ENCODE peak calls at places on chromosomes 11 and 22, in seven cellular contexts. S is left lung, E is fibroblast of lung, J is aorta, G is spleen, Z is heart left ventricle, A is SK-N-SH. I is an unnamed sample.

GRCh38 chr11:82906236-82906635 is 4.7 kb downstream of the DDIAS start:
- DNase-seq in S (no peak), E (peak; percentile 30), J (no peak), G (no peak), Z (no peak), A (no peak), I (no peak)

GRCh38 chr11:107590460-107591097 is 368 bp upstream of the ELMOD1 start:
- DNase-seq in S (peak; percentile 66), E (no peak), J (no peak), G (no peak), Z (no peak), A (no peak), I (no peak)

GRCh38 chr11:119149371-119150275 is 771 bp downstream of the ABCG4 start:
- DNase-seq in S (no peak), E (no peak), J (no peak), G (no peak), Z (no peak), A (peak; percentile 82), I (peak; percentile 64)

GRCh38 chr11:17208257-17208999 is 642 bp upstream of the PIK3C2A start:
- DNase-seq in S (no peak), E (peak; percentile 82), J (peak; percentile 83), G (no peak), Z (no peak), A (peak; percentile 73), I (no peak)

GRCh38 chr11:59151761-59152160 is 9.1 kb downstream of the FAM111A start:
- DNase-seq in S (no peak), E (no peak), J (no peak), G (no peak), Z (no peak), A (no peak), I (no peak)

GRCh38 chr11:102683277-102683676 is 22.3 kb downstream of the MMP27 start:
- DNase-seq in S (no peak), E (no peak), J (no peak), G (no peak), Z (no peak), A (no peak), I (no peak)

GRCh38 chr11:42951266-42951665 is 360.5 kb upstream of the API5 start:
- DNase-seq in S (no peak), E (no peak), J (no peak), G (no peak), Z (no peak), A (no peak), I (no peak)

GRCh38 chr11:4181780-4182721 is 87.5 kb downstream of the RRM1 start:
- DNase-seq in S (peak; percentile 83), E (peak; percentile 37), J (peak; percentile 77), G (peak; percentile 81), Z (peak; percentile 40), A (peak; percentile 73), I (peak; percentile 77)

GRCh38 chr11:134668796-134669195 is 256.8 kb upstream of the B3GAT1 start:
- DNase-seq in S (no peak), E (no peak), J (no peak), G (no peak), Z (no peak), A (no peak), I (no peak)

GRCh38 chr11:120268686-120269085 is 28.7 kb downstream of the POU2F3 start:
- DNase-seq in S (no peak), E (no peak), J (no peak), G (no peak), Z (no peak), A (no peak), I (no peak)

GRCh38 chr11:62108971-62109391 is 14.8 kb upstream of the INCENP start:
- DNase-seq in S (no peak), E (peak; percentile 79), J (no peak), G (no peak), Z (no peak), A (no peak), I (no peak)

GRCh38 chr11:55401011-55401410 is 33.2 kb downstream of the OR4A15 start:
- DNase-seq in S (no peak), E (no peak), J (no peak), G (no peak), Z (no peak), A (no peak), I (no peak)

GRCh38 chr11:25927391-25927790 is 404.5 kb upstream of the ANO3 start:
- DNase-seq in S (no peak), E (no peak), J (no peak), G (no peak), Z (no peak), A (no peak), I (no peak)

GRCh38 chr11:68076371-68077042 is 37.7 kb downstream of the TCIRG1 start:
- DNase-seq in S (no peak), E (no peak), J (no peak), G (no peak), Z (no peak), A (peak; percentile 32), I (no peak)

GRCh38 chr11:68081691-68082090 is 39.5 kb downstream of the CHKA start:
- DNase-seq in S (no peak), E (peak; percentile 50), J (no peak), G (no peak), Z (no peak), A (no peak), I (no peak)

GRCh38 chr11:68082478-68082877 is 38.7 kb downstream of the CHKA start:
- DNase-seq in S (no peak), E (no peak), J (no peak), G (no peak), Z (no peak), A (no peak), I (no peak)

GRCh38 chr11:68074584-68075352 is 35.9 kb downstream of the TCIRG1 start:
- DNase-seq in S (no peak), E (no peak), J (no peak), G (no peak), Z (no peak), A (no peak), I (no peak)

DNA sequence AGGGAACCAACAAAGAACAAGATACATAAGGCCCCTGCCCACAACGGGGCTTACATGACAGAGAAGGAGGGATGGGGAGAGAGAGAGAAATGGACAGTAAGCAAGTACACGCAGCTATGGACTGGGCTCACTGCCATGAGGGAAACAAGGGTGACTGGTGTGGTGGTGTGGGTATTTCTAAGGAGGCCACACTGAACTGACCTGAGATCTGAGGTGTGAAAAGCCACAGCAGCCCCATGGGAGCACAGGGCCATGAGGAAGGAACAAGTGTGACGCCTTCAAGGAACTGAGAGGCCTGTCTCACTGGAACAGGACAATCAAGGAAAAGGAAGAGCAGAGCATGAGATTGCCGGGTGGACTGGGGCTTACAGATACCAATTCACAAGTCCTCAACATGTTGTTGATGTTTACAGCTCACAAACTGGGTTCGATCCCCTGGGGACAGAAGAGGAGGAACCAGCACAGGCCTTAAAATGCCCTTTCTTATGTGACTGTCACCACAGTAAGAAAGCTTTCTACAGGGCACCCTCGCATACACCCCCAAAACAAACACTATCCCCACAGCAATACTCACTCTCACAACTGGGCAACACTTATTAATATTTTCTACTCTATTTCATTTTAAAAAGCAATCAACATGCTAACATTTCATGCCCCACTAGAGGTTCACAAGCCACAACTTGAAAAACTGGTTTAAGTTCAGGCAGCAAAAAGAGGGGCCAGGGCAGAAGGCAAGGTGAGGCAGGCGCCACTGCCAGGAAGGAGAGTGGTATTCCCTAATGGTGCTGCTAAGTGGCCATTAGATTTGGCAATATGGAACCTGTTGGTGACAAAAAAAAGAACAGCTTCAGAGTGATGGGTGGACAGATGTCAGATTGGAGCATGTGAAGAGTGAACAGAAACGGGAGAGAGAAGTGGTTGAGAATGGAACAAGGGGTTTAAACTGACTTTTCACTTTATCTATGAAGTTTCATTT is 39.1 kb downstream of the TCIRG1 start:
- DNase-seq in S (no peak), E (peak; percentile 10), J (no peak), G (no peak), Z (no peak), A (no peak), I (no peak)
- H3K36me3 ChIP-seq in S (peaks cover 39% of the 10 kb centered on the region), E (no peaks in the 10 kb centered on the region), J (no peaks in the 10 kb centered on the region), G (peaks cover 62% of the 10 kb centered on the region), Z (peaks cover 3% of the 10 kb centered on the region), A (no peaks in the 10 kb centered on the region), I (peaks cover 39% of the 10 kb centered on the region)

DNA sequence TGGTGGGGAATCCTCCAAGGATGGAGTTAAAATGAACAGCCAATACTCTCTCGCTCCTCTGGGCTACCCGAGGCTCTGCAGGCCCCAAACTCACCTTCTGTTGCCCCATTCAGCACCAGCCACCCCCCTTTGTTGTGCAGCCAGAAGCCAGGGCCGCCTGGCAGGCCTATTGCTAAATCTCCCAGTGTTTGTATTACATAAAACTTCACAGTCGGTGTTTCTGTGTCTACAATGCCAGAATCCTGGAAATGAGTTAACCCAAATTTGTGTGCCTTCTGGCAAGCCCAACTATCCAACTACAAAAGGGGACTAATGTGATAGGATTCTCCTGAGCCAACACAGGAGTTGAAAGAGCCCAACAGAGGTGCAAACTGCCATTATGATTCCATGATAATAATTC is 9.3 kb downstream of the KCNJ5 start:
- DNase-seq in S (no peak), E (no peak), J (no peak), G (no peak), Z (no peak), A (no peak), I (peak; percentile 75)
- H3K27ac ChIP-seq in S (no peak overlapping the region), E (no peak overlapping the region), J (no peak overlapping the region), G (no peak overlapping the region), Z (no peak overlapping the region), A (no peak overlapping the region), I (no peak overlapping the region)

GRCh38 chr11:87295237-87295636 is 257.5 kb downstream of the TMEM135 start:
- DNase-seq in S (no peak), E (no peak), J (no peak), G (no peak), Z (no peak), A (no peak), I (no peak)
- H3K4me1 ChIP-seq in S (no peaks in the 10 kb centered on the region), E (no peaks in the 10 kb centered on the region), J (no peaks in the 10 kb centered on the region), G (no peaks in the 10 kb centered on the region), Z (no peaks in the 10 kb centered on the region), A (no peaks in the 10 kb centered on the region), I (no peaks in the 10 kb centered on the region)

GRCh38 chr22:20798974-20799373 is 25.1 kb downstream of the SERPIND1 start:
- DNase-seq in S (no peak), E (no peak), J (no peak), G (no peak), Z (no peak), A (peak; percentile 64), I (no peak)

GRCh38 chr22:20802452-20802851 is 28.5 kb downstream of the SERPIND1 start:
- DNase-seq in S (no peak), E (no peak), J (no peak), G (no peak), Z (no peak), A (no peak), I (no peak)

GRCh38 chr22:20798218-20798617 is 24.3 kb downstream of the SERPIND1 start:
- DNase-seq in S (no peak), E (no peak), J (no peak), G (no peak), Z (no peak), A (no peak), I (no peak)

GRCh38 chr22:20796731-20797130 is 22.8 kb downstream of the SERPIND1 start:
- DNase-seq in S (no peak), E (no peak), J (no peak), G (no peak), Z (no peak), A (no peak), I (no peak)

GRCh38 chr22:20799449-20799848 is 25.5 kb downstream of the SERPIND1 start:
- DNase-seq in S (no peak), E (no peak), J (no peak), G (no peak), Z (no peak), A (no peak), I (no peak)
- H3K36me3 ChIP-seq in S (peaks cover 99% of the 10 kb centered on the region), E (peaks cover 20% of the 10 kb centered on the region), J (peaks cover 7% of the 10 kb centered on the region), G (peaks cover 100% of the 10 kb centered on the region), Z (peaks cover 73% of the 10 kb centered on the region), A (peaks cover 23% of the 10 kb centered on the region), I (peaks cover 94% of the 10 kb centered on the region)

I was measured in upper lobe of right lung.